ENCODE peak calls at places on chromosomes 7 and 10, in six cellular contexts. One of them, this sample, is unnamed.

GRCh38 chr10:87656431-87657072 is 3.1 kb upstream of the PAPSS2 start:
- DNase-seq in fibroblast of pulmonary artery: peak
- DNase-seq in GM12865: peak
- DNase-seq in body of pancreas: no peak
- DNase-seq in NB4: peak
- DNase-seq in Panc1: no peak
- DNase-seq in this sample: no peak

GRCh38 chr7:2688409-2689342 is 674 bp downstream of the AMZ1 start:
- DNase-seq in fibroblast of pulmonary artery: no peak
- DNase-seq in GM12865: peak
- DNase-seq in body of pancreas: no peak
- DNase-seq in NB4: no peak
- DNase-seq in Panc1: no peak
- DNase-seq in this sample: no peak

GRCh38 chr10:76582536-76582935 is 1055.1 kb downstream of the KCNMA1 start:
- DNase-seq in fibroblast of pulmonary artery: peak
- DNase-seq in GM12865: no peak
- DNase-seq in body of pancreas: no peak
- DNase-seq in NB4: no peak
- DNase-seq in Panc1: no peak
- DNase-seq in this sample: no peak

GRCh38 chr10:71292624-71293445 is 26.2 kb upstream of the SLC29A3 start:
- DNase-seq in fibroblast of pulmonary artery: no peak
- DNase-seq in GM12865: no peak
- DNase-seq in body of pancreas: no peak
- DNase-seq in NB4: no peak
- DNase-seq in Panc1: no peak
- DNase-seq in this sample: no peak

GRCh38 chr10:11177926-11178453 is 160.3 kb downstream of the CELF2 start:
- DNase-seq in fibroblast of pulmonary artery: no peak
- DNase-seq in GM12865: peak
- DNase-seq in body of pancreas: peak
- DNase-seq in NB4: peak
- DNase-seq in Panc1: no peak
- DNase-seq in this sample: peak

GRCh38 chr7:149870701-149871483 is 2.9 kb upstream of the ATP6V0E2 start:
- DNase-seq in fibroblast of pulmonary artery: no peak
- DNase-seq in GM12865: no peak
- DNase-seq in body of pancreas: no peak
- DNase-seq in NB4: no peak
- DNase-seq in Panc1: no peak
- DNase-seq in this sample: no peak

GRCh38 chr7:5231811-5232484 is 41.9 kb downstream of the WIPI2 start:
- DNase-seq in fibroblast of pulmonary artery: no peak
- DNase-seq in GM12865: peak
- DNase-seq in body of pancreas: no peak
- DNase-seq in NB4: no peak
- DNase-seq in Panc1: no peak
- DNase-seq in this sample: no peak

GRCh38 chr10:61792921-61793320 is 108.6 kb upstream of the ARID5B start:
- DNase-seq in fibroblast of pulmonary artery: no peak
- DNase-seq in GM12865: no peak
- DNase-seq in body of pancreas: no peak
- DNase-seq in NB4: no peak
- DNase-seq in Panc1: no peak
- DNase-seq in this sample: no peak

GRCh38 chr7:150323682-150324365 is 479 bp upstream of the ACTR3C start:
- DNase-seq in fibroblast of pulmonary artery: no peak
- DNase-seq in GM12865: peak
- DNase-seq in body of pancreas: no peak
- DNase-seq in NB4: no peak
- DNase-seq in Panc1: no peak
- DNase-seq in this sample: no peak

GRCh38 chr10:124081547-124082140 is 11.8 kb downstream of the CHST15 start:
- DNase-seq in fibroblast of pulmonary artery: no peak
- DNase-seq in GM12865: no peak
- DNase-seq in body of pancreas: no peak
- DNase-seq in NB4: no peak
- DNase-seq in Panc1: no peak
- DNase-seq in this sample: no peak

GRCh38 chr7:2120841-2121830 is 111.6 kb downstream of the MAD1L1 start:
- DNase-seq in fibroblast of pulmonary artery: no peak
- DNase-seq in GM12865: no peak
- DNase-seq in body of pancreas: no peak
- DNase-seq in NB4: no peak
- DNase-seq in Panc1: no peak
- DNase-seq in this sample: no peak

GRCh38 chr7:44194069-44194468 is 4.8 kb upstream of the GCK start:
- DNase-seq in fibroblast of pulmonary artery: peak
- DNase-seq in GM12865: no peak
- DNase-seq in body of pancreas: no peak
- DNase-seq in NB4: peak
- DNase-seq in Panc1: no peak
- DNase-seq in this sample: no peak

GRCh38 chr10:49387029-49387428 is 8.9 kb downstream of the DRGX start:
- DNase-seq in fibroblast of pulmonary artery: peak
- DNase-seq in GM12865: no peak
- DNase-seq in body of pancreas: no peak
- DNase-seq in NB4: no peak
- DNase-seq in Panc1: no peak
- DNase-seq in this sample: no peak

GRCh38 chr7:143288836-143289235 is 685 bp downstream of the CASP2 start:
- DNase-seq in fibroblast of pulmonary artery: no peak
- DNase-seq in GM12865: peak
- DNase-seq in body of pancreas: no peak
- DNase-seq in NB4: peak
- DNase-seq in Panc1: no peak
- DNase-seq in this sample: no peak

GRCh38 chr10:69862882-69863530 is 61.3 kb downstream of the COL13A1 start:
- DNase-seq in fibroblast of pulmonary artery: no peak
- DNase-seq in GM12865: no peak
- DNase-seq in body of pancreas: no peak
- DNase-seq in NB4: no peak
- DNase-seq in Panc1: no peak
- DNase-seq in this sample: no peak

GRCh38 chr10:11516419-11516721 is 95.1 kb downstream of the USP6NL start:
- DNase-seq in fibroblast of pulmonary artery: no peak
- DNase-seq in GM12865: peak
- DNase-seq in body of pancreas: no peak
- DNase-seq in NB4: no peak
- DNase-seq in Panc1: no peak
- DNase-seq in this sample: no peak

GRCh38 chr10:5545778-5546710 is 21.3 kb downstream of the CALML3 start:
- DNase-seq in fibroblast of pulmonary artery: peak
- DNase-seq in GM12865: no peak
- DNase-seq in body of pancreas: peak
- DNase-seq in NB4: no peak
- DNase-seq in Panc1: no peak
- DNase-seq in this sample: peak

GRCh38 chr10:129491123-129491734 is 24.2 kb downstream of the MGMT start:
- DNase-seq in fibroblast of pulmonary artery: peak
- DNase-seq in GM12865: no peak
- DNase-seq in body of pancreas: no peak
- DNase-seq in NB4: peak
- DNase-seq in Panc1: no peak
- DNase-seq in this sample: no peak

GRCh38 chr7:20223356-20223755 is 6.2 kb upstream of the MACC1 start:
- DNase-seq in fibroblast of pulmonary artery: no peak
- DNase-seq in GM12865: no peak
- DNase-seq in body of pancreas: no peak
- DNase-seq in NB4: no peak
- DNase-seq in Panc1: no peak
- DNase-seq in this sample: no peak

GRCh38 chr7:90892213-90892612 is 296.1 kb downstream of the CDK14 start:
- DNase-seq in fibroblast of pulmonary artery: no peak
- DNase-seq in GM12865: peak
- DNase-seq in body of pancreas: no peak
- DNase-seq in NB4: no peak
- DNase-seq in Panc1: no peak
- DNase-seq in this sample: no peak

GRCh38 chr10:91242940-91243339 is 22.5 kb downstream of the PCGF5 start:
- DNase-seq in fibroblast of pulmonary artery: no peak
- DNase-seq in GM12865: peak
- DNase-seq in body of pancreas: no peak
- DNase-seq in NB4: no peak
- DNase-seq in Panc1: no peak
- DNase-seq in this sample: no peak

GRCh38 chr7:157404845-157405481 is 68.2 kb downstream of the DNAJB6 start:
- DNase-seq in fibroblast of pulmonary artery: peak
- DNase-seq in GM12865: no peak
- DNase-seq in body of pancreas: no peak
- DNase-seq in NB4: peak
- DNase-seq in Panc1: peak
- DNase-seq in this sample: no peak

GRCh38 chr7:38760226-38760625 is 129.1 kb upstream of the AMPH start:
- DNase-seq in fibroblast of pulmonary artery: no peak
- DNase-seq in GM12865: no peak
- DNase-seq in body of pancreas: no peak
- DNase-seq in NB4: no peak
- DNase-seq in Panc1: no peak
- DNase-seq in this sample: no peak

GRCh38 chr10:34049887-34050286 is 715.4 kb upstream of the NRP1 start:
- DNase-seq in fibroblast of pulmonary artery: peak
- DNase-seq in GM12865: no peak
- DNase-seq in body of pancreas: no peak
- DNase-seq in NB4: no peak
- DNase-seq in Panc1: no peak
- DNase-seq in this sample: no peak

GRCh38 chr10:96700477-96701099 is 19.7 kb downstream of the PIK3AP1 start:
- DNase-seq in fibroblast of pulmonary artery: no peak
- DNase-seq in GM12865: peak
- DNase-seq in body of pancreas: no peak
- DNase-seq in NB4: peak
- DNase-seq in Panc1: no peak
- DNase-seq in this sample: peak

GRCh38 chr7:83648464-83649241 is at the start of gene SEMA3E:
- DNase-seq in fibroblast of pulmonary artery: peak
- DNase-seq in GM12865: peak
- DNase-seq in body of pancreas: peak
- DNase-seq in NB4: no peak
- DNase-seq in Panc1: peak
- DNase-seq in this sample: no peak

GRCh38 chr10:114387784-114388183 is 16.5 kb downstream of the AFAP1L2 start:
- DNase-seq in fibroblast of pulmonary artery: no peak
- DNase-seq in GM12865: no peak
- DNase-seq in body of pancreas: no peak
- DNase-seq in NB4: no peak
- DNase-seq in Panc1: no peak
- DNase-seq in this sample: no peak

GRCh38 chr10:125448596-125448995 is 234.4 kb downstream of the TEX36 start:
- DNase-seq in fibroblast of pulmonary artery: no peak
- DNase-seq in GM12865: peak
- DNase-seq in body of pancreas: peak
- DNase-seq in NB4: peak
- DNase-seq in Panc1: no peak
- DNase-seq in this sample: no peak

GRCh38 chr7:149772821-149773425 is 465 bp downstream of the ZNF467 start:
- DNase-seq in fibroblast of pulmonary artery: no peak
- DNase-seq in GM12865: no peak
- DNase-seq in body of pancreas: peak
- DNase-seq in NB4: peak
- DNase-seq in Panc1: no peak
- DNase-seq in this sample: no peak

DNA sequence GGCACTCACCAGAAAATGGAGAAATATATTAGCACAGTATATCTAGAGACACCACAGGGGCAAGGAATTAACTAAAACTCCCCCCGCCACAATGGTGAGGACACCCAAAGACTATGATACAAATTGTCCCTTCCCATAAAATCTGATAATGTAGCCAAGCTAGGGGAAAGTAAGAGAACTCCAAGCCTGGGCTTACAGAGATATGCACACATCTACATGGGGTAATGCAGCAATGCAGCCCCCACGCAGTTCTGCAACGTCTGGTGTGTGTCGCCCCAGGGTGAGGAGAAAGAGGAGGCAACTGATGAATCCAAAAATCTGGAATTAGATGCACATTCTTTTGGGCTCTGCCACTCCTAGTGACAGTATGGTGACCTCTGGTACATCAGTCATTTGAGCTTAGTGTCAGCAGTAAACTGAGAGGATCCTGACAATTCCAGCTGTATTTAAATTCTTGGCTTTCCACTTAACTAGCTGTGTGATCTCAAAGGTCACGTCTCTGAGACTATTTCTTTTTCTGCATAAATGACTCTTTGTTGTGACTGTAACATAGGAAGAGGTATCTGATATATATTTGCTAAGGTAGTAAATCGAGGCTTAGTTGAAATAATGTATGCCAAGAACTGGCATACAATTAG is 51.6 kb downstream of the PIP4K2A start:
- DNase-seq in fibroblast of pulmonary artery: no peak
- DNase-seq in GM12865: no peak
- DNase-seq in body of pancreas: no peak
- DNase-seq in NB4: no peak
- DNase-seq in Panc1: no peak
- DNase-seq in this sample: no peak
- TF ChIP-seq CTCF in fibroblast of pulmonary artery: no peak
- TF ChIP-seq CTCF in GM12865: no peak
- TF ChIP-seq CTCF in body of pancreas: no peak
- TF ChIP-seq CTCF in NB4: no peak
- TF ChIP-seq CTCF in Panc1: no peak
- TF ChIP-seq CTCF in this sample: no peak

DNA sequence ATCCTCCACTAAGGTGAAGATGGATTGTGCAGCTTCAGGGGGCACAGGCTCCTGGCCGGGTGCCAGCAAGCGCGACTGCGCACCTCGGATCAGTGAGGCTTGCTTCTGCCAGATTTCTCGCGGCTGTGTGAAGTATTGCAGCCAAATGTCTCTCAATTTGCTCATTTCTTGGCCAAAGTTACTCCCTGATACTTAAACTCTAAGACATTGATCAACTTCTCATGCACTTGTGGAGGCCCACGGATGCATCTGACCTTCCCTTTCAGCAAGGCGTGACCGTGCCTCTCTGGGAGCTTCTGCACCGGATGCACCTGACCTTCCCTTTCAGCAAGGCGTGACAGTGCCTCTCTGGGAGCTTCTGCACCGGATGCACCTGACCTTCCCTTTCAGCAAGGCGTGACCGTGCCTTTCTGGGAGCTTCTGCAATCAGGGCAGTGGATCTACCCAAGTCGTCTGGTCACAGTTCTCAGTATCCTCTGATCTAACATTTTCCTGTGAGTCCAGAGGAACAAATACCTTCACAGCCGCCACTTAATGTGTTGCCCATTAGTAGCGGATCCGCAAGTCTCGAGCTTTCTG is 248.3 kb downstream of the ADARB2 start:
- DNase-seq in fibroblast of pulmonary artery: no peak
- DNase-seq in GM12865: peak
- DNase-seq in body of pancreas: no peak
- DNase-seq in NB4: no peak
- DNase-seq in Panc1: no peak
- DNase-seq in this sample: no peak
- H3K4me3 ChIP-seq in fibroblast of pulmonary artery: no peak
- H3K4me3 ChIP-seq in GM12865: peak
- H3K4me3 ChIP-seq in body of pancreas: no peak
- H3K4me3 ChIP-seq in NB4: no peak
- H3K4me3 ChIP-seq in Panc1: no peak
- H3K4me3 ChIP-seq in this sample: no peak

GRCh38 chr7:152859781-152860191 is 100.2 kb downstream of the ACTR3B start:
- DNase-seq in fibroblast of pulmonary artery: no peak
- DNase-seq in GM12865: peak
- DNase-seq in body of pancreas: no peak
- DNase-seq in NB4: peak
- DNase-seq in Panc1: no peak
- DNase-seq in this sample: no peak
- TF ChIP-seq CTCF in fibroblast of pulmonary artery: peak
- TF ChIP-seq CTCF in GM12865: peak
- TF ChIP-seq CTCF in body of pancreas: no peak
- TF ChIP-seq CTCF in NB4: peak
- TF ChIP-seq CTCF in Panc1: no peak
- TF ChIP-seq CTCF in this sample: peak

GRCh38 chr10:19638873-19639233 is 177.4 kb upstream of the PLXDC2 start:
- DNase-seq in fibroblast of pulmonary artery: no peak
- DNase-seq in GM12865: no peak
- DNase-seq in body of pancreas: no peak
- DNase-seq in NB4: no peak
- DNase-seq in Panc1: no peak
- DNase-seq in this sample: no peak
- H3K4me3 ChIP-seq in fibroblast of pulmonary artery: peak
- H3K4me3 ChIP-seq in GM12865: no peak
- H3K4me3 ChIP-seq in body of pancreas: no peak
- H3K4me3 ChIP-seq in NB4: peak
- H3K4me3 ChIP-seq in Panc1: peak
- H3K4me3 ChIP-seq in this sample: peak